ENCODE peak calls at places on chromosome 15, in four cellular contexts. Y, A, T and Z are unnamed samples.

GRCh38 chr15:58269455-58270414 is 131.6 kb downstream of the AQP9 start:
- DNase-seq in A (no peak), Y (no peak), T (peak; percentile 62), Z (peak; percentile 30)

GRCh38 chr15:61654004-61654740 is 406.1 kb downstream of the VPS13C start:
- DNase-seq in A (no peak), T (no peak), Y (no peak), Z (no peak)

GRCh38 chr15:31264534-31265089 is 62.0 kb upstream of the KLF13 start:
- DNase-seq in Y (no peak), T (no peak), A (peak; percentile 84), Z (no peak)

GRCh38 chr15:32790352-32790999 is 72.7 kb downstream of the GREM1 start:
- DNase-seq in Y (no peak), A (no peak), T (peak; percentile 81), Z (peak; percentile 36)

GRCh38 chr15:35622641-35623340 is 76.8 kb upstream of the DPH6 start:
- DNase-seq in T (no peak), A (no peak), Y (no peak), Z (no peak)

GRCh38 chr15:85840079-85840801 is 45.5 kb upstream of the KLHL25 start:
- DNase-seq in A (peak; percentile 96), T (peak; percentile 75), Y (peak; percentile 85), Z (peak; percentile 59)

GRCh38 chr15:49438970-49439631 is 16.1 kb downstream of the FGF7 start:
- DNase-seq in Y (no peak), T (no peak), A (no peak), Z (no peak)

GRCh38 chr15:29156521-29156920 is 113.1 kb downstream of the NSMCE3 start:
- DNase-seq in Y (no peak), A (peak; percentile 61), T (no peak), Z (no peak)

GRCh38 chr15:59274126-59274970 is 67.7 kb downstream of the LDHAL6B start:
- DNase-seq in A (peak; percentile 23), Y (no peak), T (peak; percentile 71), Z (peak; percentile 69)

GRCh38 chr15:100686021-100686724 is 83.8 kb downstream of the ASB7 start:
- DNase-seq in T (peak; percentile 32), A (peak; percentile 89), Y (no peak), Z (no peak)

GRCh38 chr15:52491460-52491859 is 37.2 kb downstream of the MYO5A start:
- DNase-seq in T (peak; percentile 27), A (no peak), Y (no peak), Z (peak; percentile 21)

GRCh38 chr15:35246376-35246965 is 161.4 kb upstream of the NANOGP8 start:
- DNase-seq in T (no peak), Y (no peak), A (no peak), Z (no peak)

GRCh38 chr15:47027322-47027946 is 689.9 kb upstream of the SEMA6D start:
- DNase-seq in Y (no peak), T (no peak), A (no peak), Z (no peak)

GRCh38 chr15:101049282-101049681 is 130.1 kb downstream of the LRRK1 start:
- DNase-seq in T (no peak), A (peak; percentile 36), Y (no peak), Z (no peak)

GRCh38 chr15:35000511-35000910 is 12.4 kb upstream of the ZNF770 start:
- DNase-seq in A (no peak), T (peak; percentile 78), Y (no peak), Z (peak; percentile 64)

GRCh38 chr15:75201609-75202250 is at the start of gene C15orf39:
- DNase-seq in Y (peak; percentile 84), A (peak; percentile 93), T (peak; percentile 73), Z (peak; percentile 26)

GRCh38 chr15:92906563-92907081 is 6.5 kb downstream of the CHD2 start:
- DNase-seq in A (no peak), T (peak; percentile 86), Y (no peak), Z (peak; percentile 77)

GRCh38 chr15:85839637-85840036 is 44.9 kb upstream of the KLHL25 start:
- DNase-seq in T (no peak), A (no peak), Y (no peak), Z (no peak)

GRCh38 chr15:68578175-68578959 is 426 bp upstream of the CORO2B start:
- DNase-seq in T (peak; percentile 80), Y (peak; percentile 44), A (peak; percentile 96), Z (peak; percentile 29)

GRCh38 chr15:61175024-61175423 is 54.1 kb downstream of the RORA start:
- DNase-seq in A (no peak), T (no peak), Y (no peak), Z (no peak)

GRCh38 chr15:101398247-101398646 is 91.3 kb downstream of the PCSK6 start:
- DNase-seq in Y (no peak), T (no peak), A (peak; percentile 80), Z (no peak)

GRCh38 chr15:52336530-52336929 is 40.9 kb upstream of the MYO5C start:
- DNase-seq in T (no peak), A (no peak), Y (no peak), Z (no peak)

GRCh38 chr15:73803806-73804205 is 50.7 kb upstream of the INSYN1 start:
- DNase-seq in Y (no peak), T (no peak), A (no peak), Z (no peak)

GRCh38 chr15:27486676-27487290 is 515.8 kb downstream of the GABRG3 start:
- DNase-seq in T (no peak), Y (no peak), A (no peak), Z (no peak)

GRCh38 chr15:101578443-101578894 is 73.7 kb downstream of the TM2D3 start:
- DNase-seq in Y (no peak), T (peak; percentile 23), A (no peak), Z (no peak)

GRCh38 chr15:65303687-65304392 is 637 bp upstream of the RNU5B-1 start:
- DNase-seq in T (peak; percentile 62), Y (peak; percentile 57), A (no peak), Z (peak; percentile 45)